ENCODE peak calls at places on chromosome 2, in five cellular contexts. Y, S, M, U and L are unnamed samples. For H3K4me1 and H3K36me3, the result is how much of the 10 kb centered on the place peaks cover.

GRCh38 chr2:238872026-238872425 is 24.1 kb downstream of the TWIST2 start:
- DNase-seq in Y (no peak), S (no peak), M (no peak), U (no peak), L (no peak)

GRCh38 chr2:176744156-176744555 is 468.4 kb upstream of the HNRNPA3 start:
- DNase-seq in Y (no peak), S (no peak), M (peak), U (no peak), L (no peak)

GRCh38 chr2:207073791-207074678 is 91.7 kb downstream of the KLF7 start:
- DNase-seq in Y (no peak), S (no peak), M (peak), U (peak), L (no peak)

GRCh38 chr2:150977296-150977695 is 284.4 kb downstream of the RBM43 start:
- DNase-seq in Y (no peak), S (no peak), M (no peak), U (no peak), L (no peak)

GRCh38 chr2:31945572-31945935 is 65.3 kb downstream of the MEMO1 start:
- DNase-seq in Y (no peak), S (no peak), M (no peak), U (peak), L (no peak)

GRCh38 chr2:171630812-171631626 is 56.2 kb upstream of the DYNC1I2 start:
- DNase-seq in Y (no peak), S (no peak), M (peak), U (peak), L (no peak)

GRCh38 chr2:38932586-38932985 is 42.9 kb downstream of the ARHGEF33 start:
- DNase-seq in Y (no peak), S (no peak), M (no peak), U (no peak), L (no peak)

GRCh38 chr2:103656558-103656957 is 894.7 kb downstream of the TMEM182 start:
- DNase-seq in Y (no peak), S (no peak), M (no peak), U (peak), L (peak)

GRCh38 chr2:203811491-203812221 is 55.9 kb upstream of the CTLA4 start:
- DNase-seq in Y (peak), S (peak), M (peak), U (peak), L (peak)

GRCh38 chr2:136785215-136785614 is 19.9 kb downstream of the THSD7B start:
- DNase-seq in Y (no peak), S (no peak), M (no peak), U (no peak), L (no peak)

GRCh38 chr2:43305006-43305405 is 78.6 kb upstream of the ZFP36L2 start:
- DNase-seq in Y (no peak), S (peak), M (peak), U (no peak), L (peak)

GRCh38 chr2:152458441-152458940 is 123.5 kb downstream of the FMNL2 start:
- DNase-seq in Y (no peak), S (no peak), M (no peak), U (no peak), L (no peak)

GRCh38 chr2:237735762-237736161 is 62.8 kb upstream of the RBM44 start:
- DNase-seq in Y (no peak), S (no peak), M (no peak), U (no peak), L (no peak)

GRCh38 chr2:174945601-174946260 is 59.5 kb downstream of the CHN1 start:
- DNase-seq in Y (no peak), S (no peak), M (no peak), U (no peak), L (no peak)

GRCh38 chr2:152062130-152063091 is 36.4 kb downstream of the CACNB4 start:
- DNase-seq in Y (no peak), S (peak), M (no peak), U (peak), L (peak)

GRCh38 chr2:182866461-182867369 is at the start of gene FRZB:
- DNase-seq in Y (peak), S (peak), M (peak), U (peak), L (peak)

GRCh38 chr2:103887625-103888024 is 966.3 kb upstream of the POU3F3 start:
- DNase-seq in Y (no peak), S (no peak), M (no peak), U (peak), L (no peak)

GRCh38 chr2:237629739-237630138 is 2.4 kb downstream of the LRRFIP1 start:
- DNase-seq in Y (no peak), S (no peak), M (no peak), U (peak), L (peak)

GRCh38 chr2:133438026-133438425 is 130.2 kb downstream of the NCKAP5 start:
- DNase-seq in Y (no peak), S (no peak), M (no peak), U (no peak), L (no peak)

GRCh38 chr2:190139371-190139770 is 76.8 kb upstream of the MSTN start:
- DNase-seq in Y (no peak), S (no peak), M (no peak), U (no peak), L (no peak)
- H3K4me1 ChIP-seq in Y (under half), S (under half), M (under half), U (under half), L (under half)

DNA sequence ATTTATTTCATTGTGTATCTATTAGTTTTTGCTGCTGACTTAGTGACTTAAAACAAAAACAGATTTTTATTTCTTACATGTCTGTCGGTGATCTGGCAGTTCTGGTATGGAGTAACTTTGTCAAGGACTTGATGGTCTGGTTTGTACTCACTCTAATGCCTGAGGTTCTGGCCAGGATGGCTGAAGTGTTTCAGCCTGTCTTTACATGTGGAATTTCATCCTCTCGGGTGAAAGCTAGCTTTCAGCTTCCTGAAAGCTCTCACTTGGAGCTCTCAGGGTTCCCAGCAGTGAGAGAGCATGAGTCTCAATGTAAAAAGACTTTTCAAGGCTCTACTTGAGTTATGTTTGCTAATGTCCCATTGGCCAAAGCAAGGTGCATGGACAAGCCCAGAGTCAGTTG is 216.4 kb downstream of the NR4A2 start:
- DNase-seq in Y (no peak), S (no peak), M (no peak), U (peak), L (no peak)
- H3K36me3 ChIP-seq in Y (under half), S (under half), M (under half), U (under half), L (under half)

DNA sequence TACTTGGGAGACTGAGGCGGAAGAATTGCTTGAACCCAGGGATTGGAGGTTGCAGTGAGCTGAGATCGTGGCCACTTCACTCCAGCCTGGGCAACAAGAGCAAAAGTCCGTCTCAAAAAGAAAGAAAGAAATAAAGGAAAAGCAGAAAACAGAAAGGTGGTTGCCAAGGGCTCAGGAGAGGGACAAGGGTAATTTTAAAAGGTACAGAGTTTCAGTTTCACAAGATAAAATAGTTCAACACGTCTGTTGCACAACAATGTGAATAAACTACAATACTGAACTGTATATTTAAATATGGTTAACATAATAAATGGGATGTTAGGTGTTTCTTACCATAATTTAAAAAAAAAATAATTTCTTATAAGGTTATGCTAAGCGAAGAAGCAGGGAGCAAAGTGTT is 12.9 kb downstream of the RPS27A start:
- DNase-seq in Y (no peak), S (no peak), M (no peak), U (no peak), L (no peak)
- H3K4me1 ChIP-seq in Y (under half), S (under half), M (under half), U (under half), L (under half)

GRCh38 chr2:200899482-200899881 is 10.3 kb downstream of the NIF3L1 start:
- DNase-seq in Y (no peak), S (no peak), M (no peak), U (no peak), L (no peak)
- H3K36me3 ChIP-seq in Y (under half), S (under half), M (under half), U (under half), L (under half)

DNA sequence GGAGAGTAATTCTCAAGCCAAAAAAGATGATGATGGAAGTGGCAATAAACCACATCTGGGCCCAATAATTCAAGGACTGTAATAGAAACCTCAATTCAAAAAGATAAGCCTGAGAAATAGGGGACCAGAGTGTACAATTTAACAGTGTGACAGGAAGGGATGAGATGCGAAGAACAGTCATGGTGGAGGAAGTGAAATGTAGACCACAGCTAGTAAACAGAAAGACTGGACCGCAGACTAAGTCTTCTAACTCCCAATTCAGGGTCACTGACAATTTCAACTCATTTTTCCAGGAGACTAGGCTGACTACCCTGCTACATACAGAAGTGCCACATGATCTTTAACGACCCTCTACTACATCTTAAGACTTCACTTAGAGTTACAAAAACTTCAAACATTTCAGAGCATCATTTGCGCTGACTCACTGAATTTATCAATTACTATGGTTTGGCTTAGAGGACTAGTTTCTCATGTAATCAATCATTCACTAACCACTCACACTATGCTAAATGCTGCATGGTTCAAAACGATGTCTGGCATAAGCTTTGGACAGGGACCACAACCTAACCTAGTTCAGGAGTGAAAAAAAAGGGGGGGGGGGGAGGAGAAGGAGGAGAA is 9.0 kb downstream of the CUL3 start:
- DNase-seq in Y (no peak), S (no peak), M (no peak), U (peak), L (no peak)
- H3K4me1 ChIP-seq in Y (under half), S (under half), M (under half), U (under half), L (under half)